ENCODE peak calls at places on chromosomes 6 and 20, in eight cellular contexts. One of them, this sample, is unnamed.

GRCh38 chr20:62494980-62495797 is 19.4 kb upstream of the GATA5 start:
- DNase-seq in hepatocyte: no peak
- DNase-seq in psoas muscle: no peak
- DNase-seq in CD4-positive, alpha-beta memory T cell: no peak
- DNase-seq in lower lobe of right lung: no peak
- DNase-seq in tibial artery: no peak
- DNase-seq in HepG2: no peak
- DNase-seq in aorta: no peak
- DNase-seq in this sample: no peak

GRCh38 chr6:5511924-5512323 is 250.6 kb downstream of the FARS2 start:
- DNase-seq in hepatocyte: no peak
- DNase-seq in psoas muscle: no peak
- DNase-seq in CD4-positive, alpha-beta memory T cell: no peak
- DNase-seq in lower lobe of right lung: no peak
- DNase-seq in tibial artery: no peak
- DNase-seq in HepG2: no peak
- DNase-seq in aorta: no peak
- DNase-seq in this sample: no peak

GRCh38 chr20:9236408-9236912 is 167.6 kb downstream of the PLCB4 start:
- DNase-seq in hepatocyte: no peak
- DNase-seq in psoas muscle: no peak
- DNase-seq in CD4-positive, alpha-beta memory T cell: no peak
- DNase-seq in lower lobe of right lung: no peak
- DNase-seq in tibial artery: no peak
- DNase-seq in HepG2: no peak
- DNase-seq in aorta: no peak
- DNase-seq in this sample: no peak

GRCh38 chr20:31835977-31836852 is 9.2 kb downstream of the FOXS1 start:
- DNase-seq in hepatocyte: peak; percentile 84
- DNase-seq in psoas muscle: peak; percentile 90
- DNase-seq in CD4-positive, alpha-beta memory T cell: no peak
- DNase-seq in lower lobe of right lung: peak; percentile 73
- DNase-seq in tibial artery: peak; percentile 92
- DNase-seq in HepG2: peak; percentile 59
- DNase-seq in aorta: peak; percentile 94
- DNase-seq in this sample: peak; percentile 67

GRCh38 chr6:75204959-75205775 is 686 bp downstream of the COL12A1 start:
- DNase-seq in hepatocyte: peak; percentile 55
- DNase-seq in psoas muscle: peak; percentile 42
- DNase-seq in CD4-positive, alpha-beta memory T cell: no peak
- DNase-seq in lower lobe of right lung: peak; percentile 67
- DNase-seq in tibial artery: peak; percentile 50
- DNase-seq in HepG2: no peak
- DNase-seq in aorta: peak; percentile 89
- DNase-seq in this sample: no peak

GRCh38 chr6:159594750-159595117 is 98.3 kb downstream of the SOD2 start:
- DNase-seq in hepatocyte: no peak
- DNase-seq in psoas muscle: no peak
- DNase-seq in CD4-positive, alpha-beta memory T cell: no peak
- DNase-seq in lower lobe of right lung: no peak
- DNase-seq in tibial artery: no peak
- DNase-seq in HepG2: peak; percentile 8
- DNase-seq in aorta: no peak
- DNase-seq in this sample: no peak

GRCh38 chr6:164286021-164286420 is 871.5 kb downstream of the QKI start:
- DNase-seq in hepatocyte: no peak
- DNase-seq in psoas muscle: no peak
- DNase-seq in CD4-positive, alpha-beta memory T cell: no peak
- DNase-seq in lower lobe of right lung: no peak
- DNase-seq in tibial artery: no peak
- DNase-seq in HepG2: no peak
- DNase-seq in aorta: no peak
- DNase-seq in this sample: no peak

GRCh38 chr6:169991913-169992312 is 240.5 kb downstream of the ERMARD start:
- DNase-seq in hepatocyte: no peak
- DNase-seq in psoas muscle: no peak
- DNase-seq in CD4-positive, alpha-beta memory T cell: no peak
- DNase-seq in lower lobe of right lung: no peak
- DNase-seq in tibial artery: peak; percentile 6
- DNase-seq in HepG2: no peak
- DNase-seq in aorta: peak; percentile 54
- DNase-seq in this sample: peak; percentile 10

GRCh38 chr6:159104931-159105330 is 60.1 kb upstream of the TAGAP start:
- DNase-seq in hepatocyte: no peak
- DNase-seq in psoas muscle: no peak
- DNase-seq in CD4-positive, alpha-beta memory T cell: no peak
- DNase-seq in lower lobe of right lung: no peak
- DNase-seq in tibial artery: no peak
- DNase-seq in HepG2: no peak
- DNase-seq in aorta: no peak
- DNase-seq in this sample: no peak

GRCh38 chr6:87473419-87473903 is 687 bp downstream of the SLC35A1 start:
- DNase-seq in hepatocyte: peak; percentile 75
- DNase-seq in psoas muscle: no peak
- DNase-seq in CD4-positive, alpha-beta memory T cell: peak; percentile 68
- DNase-seq in lower lobe of right lung: peak; percentile 53
- DNase-seq in tibial artery: no peak
- DNase-seq in HepG2: peak; percentile 20
- DNase-seq in aorta: peak; percentile 86
- DNase-seq in this sample: peak; percentile 68

GRCh38 chr6:121436966-121437756 is 1.7 kb downstream of the GJA1 start:
- DNase-seq in hepatocyte: peak; percentile 64
- DNase-seq in psoas muscle: peak; percentile 51
- DNase-seq in CD4-positive, alpha-beta memory T cell: no peak
- DNase-seq in lower lobe of right lung: peak; percentile 58
- DNase-seq in tibial artery: peak; percentile 61
- DNase-seq in HepG2: no peak
- DNase-seq in aorta: peak; percentile 85
- DNase-seq in this sample: peak; percentile 22

GRCh38 chr6:88220493-88220892 is 54.3 kb upstream of the CNR1 start:
- DNase-seq in hepatocyte: peak; percentile 38
- DNase-seq in psoas muscle: no peak
- DNase-seq in CD4-positive, alpha-beta memory T cell: no peak
- DNase-seq in lower lobe of right lung: no peak
- DNase-seq in tibial artery: no peak
- DNase-seq in HepG2: peak; percentile 2
- DNase-seq in aorta: no peak
- DNase-seq in this sample: no peak

GRCh38 chr20:61976650-61977332 is 88.9 kb downstream of the TAF4 start:
- DNase-seq in hepatocyte: no peak
- DNase-seq in psoas muscle: no peak
- DNase-seq in CD4-positive, alpha-beta memory T cell: no peak
- DNase-seq in lower lobe of right lung: no peak
- DNase-seq in tibial artery: no peak
- DNase-seq in HepG2: no peak
- DNase-seq in aorta: peak; percentile 57
- DNase-seq in this sample: no peak

GRCh38 chr6:10237284-10238043 is 177.4 kb downstream of the TFAP2A start:
- DNase-seq in hepatocyte: no peak
- DNase-seq in psoas muscle: no peak
- DNase-seq in CD4-positive, alpha-beta memory T cell: no peak
- DNase-seq in lower lobe of right lung: no peak
- DNase-seq in tibial artery: no peak
- DNase-seq in HepG2: no peak
- DNase-seq in aorta: no peak
- DNase-seq in this sample: peak; percentile 4

GRCh38 chr6:79947191-79948173 is at the start of gene ELOVL4:
- DNase-seq in hepatocyte: peak; percentile 82
- DNase-seq in psoas muscle: peak; percentile 60
- DNase-seq in CD4-positive, alpha-beta memory T cell: peak; percentile 39
- DNase-seq in lower lobe of right lung: peak; percentile 47
- DNase-seq in tibial artery: peak; percentile 49
- DNase-seq in HepG2: no peak
- DNase-seq in aorta: peak; percentile 91
- DNase-seq in this sample: peak; percentile 8

GRCh38 chr6:70694371-70694770 is 26.7 kb downstream of the SMAP1 start:
- DNase-seq in hepatocyte: no peak
- DNase-seq in psoas muscle: no peak
- DNase-seq in CD4-positive, alpha-beta memory T cell: no peak
- DNase-seq in lower lobe of right lung: no peak
- DNase-seq in tibial artery: no peak
- DNase-seq in HepG2: no peak
- DNase-seq in aorta: no peak
- DNase-seq in this sample: no peak

GRCh38 chr6:141105481-141105880 is 1027.2 kb upstream of the GJE1 start:
- DNase-seq in hepatocyte: no peak
- DNase-seq in psoas muscle: no peak
- DNase-seq in CD4-positive, alpha-beta memory T cell: no peak
- DNase-seq in lower lobe of right lung: no peak
- DNase-seq in tibial artery: no peak
- DNase-seq in HepG2: no peak
- DNase-seq in aorta: no peak
- DNase-seq in this sample: no peak

GRCh38 chr6:157520117-157520406 is 139.1 kb downstream of the ZDHHC14 start:
- DNase-seq in hepatocyte: no peak
- DNase-seq in psoas muscle: no peak
- DNase-seq in CD4-positive, alpha-beta memory T cell: no peak
- DNase-seq in lower lobe of right lung: no peak
- DNase-seq in tibial artery: no peak
- DNase-seq in HepG2: no peak
- DNase-seq in aorta: no peak
- DNase-seq in this sample: no peak

GRCh38 chr6:84762941-84763396 is 1.4 kb downstream of the TBX18 start:
- DNase-seq in hepatocyte: peak; percentile 36
- DNase-seq in psoas muscle: peak; percentile 37
- DNase-seq in CD4-positive, alpha-beta memory T cell: no peak
- DNase-seq in lower lobe of right lung: peak; percentile 43
- DNase-seq in tibial artery: no peak
- DNase-seq in HepG2: no peak
- DNase-seq in aorta: peak; percentile 83
- DNase-seq in this sample: peak; percentile 5
- H3K4me3 ChIP-seq in hepatocyte: peak overlapping the region; percentile 42
- H3K4me3 ChIP-seq in psoas muscle: peak overlapping the region; percentile 65
- H3K4me3 ChIP-seq in CD4-positive, alpha-beta memory T cell: no peak overlapping the region
- H3K4me3 ChIP-seq in lower lobe of right lung: peak overlapping the region; percentile 39
- H3K4me3 ChIP-seq in tibial artery: peak overlapping the region; percentile 93
- H3K4me3 ChIP-seq in HepG2: no peak overlapping the region
- H3K4me3 ChIP-seq in aorta: peak overlapping the region; percentile 94
- H3K4me3 ChIP-seq in this sample: no peak overlapping the region

GRCh38 chr6:137233561-137234504 is 14.6 kb upstream of the IFNGR1 start:
- DNase-seq in hepatocyte: peak; percentile 63
- DNase-seq in psoas muscle: peak; percentile 56
- DNase-seq in CD4-positive, alpha-beta memory T cell: no peak
- DNase-seq in lower lobe of right lung: no peak
- DNase-seq in tibial artery: peak; percentile 58
- DNase-seq in HepG2: peak; percentile 58
- DNase-seq in aorta: no peak
- DNase-seq in this sample: peak; percentile 95
- H3K27ac ChIP-seq in hepatocyte: peak overlapping the region; percentile 85
- H3K27ac ChIP-seq in psoas muscle: peak overlapping the region; percentile 52
- H3K27ac ChIP-seq in CD4-positive, alpha-beta memory T cell: no peak overlapping the region
- H3K27ac ChIP-seq in lower lobe of right lung: peak overlapping the region; percentile 71
- H3K27ac ChIP-seq in tibial artery: no peak overlapping the region
- H3K27ac ChIP-seq in HepG2: no peak overlapping the region
- H3K27ac ChIP-seq in aorta: no peak overlapping the region
- H3K27ac ChIP-seq in this sample: peak overlapping the region; percentile 94

DNA sequence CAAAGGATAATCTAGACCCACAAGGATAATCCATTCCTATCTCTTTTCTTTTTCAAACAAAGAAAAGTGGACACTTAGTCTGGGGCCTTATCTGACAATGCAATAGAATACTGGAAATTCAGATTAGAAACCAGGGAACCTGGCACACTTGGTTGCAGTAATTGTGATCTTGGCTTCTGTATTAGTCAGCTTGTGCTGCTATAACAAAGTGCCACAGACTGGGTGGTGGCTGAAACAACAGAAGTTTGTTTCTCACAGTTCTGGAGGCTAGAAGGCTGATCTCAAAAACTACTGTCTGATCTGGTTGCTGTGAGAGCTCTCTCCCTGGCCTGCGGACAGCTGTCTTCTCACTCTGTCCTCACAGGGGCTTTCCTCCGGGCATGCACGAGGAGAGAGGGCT is 49.4 kb downstream of the SNRNP48 start:
- DNase-seq in hepatocyte: no peak
- DNase-seq in psoas muscle: no peak
- DNase-seq in CD4-positive, alpha-beta memory T cell: no peak
- DNase-seq in lower lobe of right lung: no peak
- DNase-seq in tibial artery: no peak
- DNase-seq in HepG2: no peak
- DNase-seq in aorta: no peak
- DNase-seq in this sample: no peak
- H3K4me3 ChIP-seq in hepatocyte: no peak overlapping the region
- H3K4me3 ChIP-seq in psoas muscle: no peak overlapping the region
- H3K4me3 ChIP-seq in CD4-positive, alpha-beta memory T cell: no peak overlapping the region
- H3K4me3 ChIP-seq in lower lobe of right lung: no peak overlapping the region
- H3K4me3 ChIP-seq in tibial artery: no peak overlapping the region
- H3K4me3 ChIP-seq in HepG2: no peak overlapping the region
- H3K4me3 ChIP-seq in aorta: no peak overlapping the region
- H3K4me3 ChIP-seq in this sample: no peak overlapping the region

GRCh38 chr6:11615214-11615602 is 77.7 kb downstream of the TMEM170B start:
- DNase-seq in hepatocyte: no peak
- DNase-seq in psoas muscle: no peak
- DNase-seq in CD4-positive, alpha-beta memory T cell: no peak
- DNase-seq in lower lobe of right lung: no peak
- DNase-seq in tibial artery: no peak
- DNase-seq in HepG2: no peak
- DNase-seq in aorta: no peak
- DNase-seq in this sample: no peak
- H3K27ac ChIP-seq in hepatocyte: no peak overlapping the region
- H3K27ac ChIP-seq in psoas muscle: no peak overlapping the region
- H3K27ac ChIP-seq in CD4-positive, alpha-beta memory T cell: no peak overlapping the region
- H3K27ac ChIP-seq in lower lobe of right lung: no peak overlapping the region
- H3K27ac ChIP-seq in tibial artery: no peak overlapping the region
- H3K27ac ChIP-seq in HepG2: no peak overlapping the region
- H3K27ac ChIP-seq in aorta: peak overlapping the region; percentile 20
- H3K27ac ChIP-seq in this sample: no peak overlapping the region

DNA sequence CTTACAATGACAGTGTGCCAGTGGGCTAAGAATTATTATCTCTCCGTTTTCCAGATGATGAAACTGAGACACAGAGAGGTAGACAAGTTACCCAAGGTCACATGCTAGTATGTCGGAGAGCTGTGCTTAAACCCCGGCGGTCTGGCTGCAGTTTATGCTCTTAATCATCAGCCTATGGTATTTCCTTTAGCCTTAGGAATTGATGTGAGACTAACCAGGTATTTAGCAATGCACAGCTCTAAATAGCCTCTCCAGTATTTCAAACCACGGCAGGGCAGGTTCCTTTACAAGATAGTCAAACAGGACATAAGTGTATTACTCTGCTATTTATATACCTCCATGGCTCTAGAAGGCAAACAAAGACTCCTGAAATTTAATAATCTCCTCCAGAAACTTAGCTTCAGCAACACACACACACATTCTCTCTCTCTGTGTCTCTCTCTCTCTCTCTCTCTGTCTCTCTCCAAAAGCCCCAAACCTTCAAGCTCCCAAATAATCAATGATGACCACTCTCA is 142.0 kb upstream of the ZNF217 start:
- DNase-seq in hepatocyte: peak; percentile 74
- DNase-seq in psoas muscle: no peak
- DNase-seq in CD4-positive, alpha-beta memory T cell: no peak
- DNase-seq in lower lobe of right lung: no peak
- DNase-seq in tibial artery: no peak
- DNase-seq in HepG2: no peak
- DNase-seq in aorta: no peak
- DNase-seq in this sample: no peak
- H3K4me3 ChIP-seq in hepatocyte: no peak overlapping the region
- H3K4me3 ChIP-seq in psoas muscle: no peak overlapping the region
- H3K4me3 ChIP-seq in CD4-positive, alpha-beta memory T cell: no peak overlapping the region
- H3K4me3 ChIP-seq in lower lobe of right lung: no peak overlapping the region
- H3K4me3 ChIP-seq in tibial artery: no peak overlapping the region
- H3K4me3 ChIP-seq in HepG2: no peak overlapping the region
- H3K4me3 ChIP-seq in aorta: no peak overlapping the region
- H3K4me3 ChIP-seq in this sample: no peak overlapping the region

This sample was measured in small intestine.